ENCODE peak calls at places on chromosomes 4 and X, in nine cellular contexts. F is RWPE1, R is lower lobe of right lung, P is uterus, L is PC-9, N is upper lobe of left lung, X is stomach, I is heart right ventricle, C is pancreas. E is an unnamed sample.

GRCh38 chr4:67371563-67371962 is 173.7 kb downstream of the CENPC start:
- DNase-seq in F (no peak), R (no peak), P (no peak), L (no peak), N (no peak), X (no peak), I (no peak), C (no peak), E (no peak)

GRCh38 chrX:130172127-130172834 is 519 bp downstream of the RAB33A start:
- DNase-seq in F (no peak), R (no peak), P (no peak), L (no peak), N (no peak), X (no peak), I (no peak), C (no peak), E (no peak)

GRCh38 chr4:139951051-139951450 is 202.9 kb downstream of the MAML3 start:
- DNase-seq in F (no peak), R (no peak), P (no peak), L (no peak), N (no peak), X (no peak), I (no peak), C (no peak), E (no peak)

GRCh38 chr4:125546272-125546671 is 231.5 kb downstream of the FAT4 start:
- DNase-seq in F (no peak), R (no peak), P (no peak), L (no peak), N (no peak), X (no peak), I (no peak), C (no peak), E (no peak)

GRCh38 chr4:4308800-4309441 is 18.9 kb downstream of the ZBTB49 start:
- DNase-seq in F (peak), R (no peak), P (no peak), L (no peak), N (no peak), X (no peak), I (no peak), C (no peak), E (no peak)

GRCh38 chr4:94897023-94897422 is 139.3 kb downstream of the BMPR1B start:
- DNase-seq in F (no peak), R (no peak), P (no peak), L (no peak), N (no peak), X (no peak), I (no peak), C (no peak), E (no peak)

GRCh38 chrX:644304-645023 is 13.9 kb downstream of the SHOX start:
- DNase-seq in F (no peak), R (no peak), P (no peak), L (no peak), N (no peak), X (no peak), I (no peak), C (no peak), E (no peak)

GRCh38 chrX:30880058-30880457 is 9.0 kb downstream of the TAB3 start:
- DNase-seq in F (no peak), R (no peak), P (no peak), L (no peak), N (no peak), X (no peak), I (no peak), C (no peak), E (no peak)

GRCh38 chr4:139530833-139531427 is 25.1 kb downstream of the SETD7 start:
- DNase-seq in F (peak), R (no peak), P (peak), L (no peak), N (peak), X (peak), I (no peak), C (peak), E (no peak)

GRCh38 chrX:13048265-13048664 is 3.8 kb upstream of the FAM9C start:
- DNase-seq in F (no peak), R (no peak), P (no peak), L (no peak), N (no peak), X (no peak), I (no peak), C (no peak), E (no peak)

GRCh38 chrX:139299309-139299708 is 231.2 kb upstream of the F9 start:
- DNase-seq in F (no peak), R (no peak), P (no peak), L (no peak), N (no peak), X (no peak), I (no peak), C (no peak), E (no peak)

GRCh38 chr4:114052227-114052626 is 72.8 kb upstream of the ARSJ start:
- DNase-seq in F (no peak), R (no peak), P (no peak), L (no peak), N (peak), X (no peak), I (no peak), C (no peak), E (no peak)

GRCh38 chr4:151489462-151490203 is 80.7 kb downstream of the FHIP1A start:
- DNase-seq in F (no peak), R (peak), P (no peak), L (peak), N (peak), X (no peak), I (no peak), C (no peak), E (no peak)

GRCh38 chrX:19893722-19894121 is 6.3 kb upstream of the SH3KBP1 start:
- DNase-seq in F (no peak), R (no peak), P (no peak), L (peak), N (no peak), X (no peak), I (no peak), C (no peak), E (no peak)

GRCh38 chrX:84118315-84118714 is 69.7 kb downstream of the RPS6KA6 start:
- DNase-seq in F (peak), R (no peak), P (no peak), L (peak), N (no peak), X (no peak), I (no peak), C (no peak), E (no peak)

GRCh38 chrX:41391606-41392005 is 55.5 kb upstream of the NYX start:
- DNase-seq in F (peak), R (peak), P (no peak), L (peak), N (peak), X (peak), I (no peak), C (no peak), E (no peak)

GRCh38 chrX:106000203-106000602 is 38.3 kb downstream of the SERPINA7 start:
- DNase-seq in F (no peak), R (no peak), P (no peak), L (no peak), N (no peak), X (no peak), I (no peak), C (no peak), E (no peak)

GRCh38 chr4:151668687-151669402 is 92.0 kb downstream of the GATB start:
- DNase-seq in F (no peak), R (no peak), P (no peak), L (no peak), N (no peak), X (no peak), I (no peak), C (no peak), E (no peak)

GRCh38 chr4:94165256-94165655 is 42.4 kb upstream of the SMARCAD1 start:
- DNase-seq in F (no peak), R (no peak), P (no peak), L (no peak), N (no peak), X (no peak), I (no peak), C (no peak), E (no peak)

DNA sequence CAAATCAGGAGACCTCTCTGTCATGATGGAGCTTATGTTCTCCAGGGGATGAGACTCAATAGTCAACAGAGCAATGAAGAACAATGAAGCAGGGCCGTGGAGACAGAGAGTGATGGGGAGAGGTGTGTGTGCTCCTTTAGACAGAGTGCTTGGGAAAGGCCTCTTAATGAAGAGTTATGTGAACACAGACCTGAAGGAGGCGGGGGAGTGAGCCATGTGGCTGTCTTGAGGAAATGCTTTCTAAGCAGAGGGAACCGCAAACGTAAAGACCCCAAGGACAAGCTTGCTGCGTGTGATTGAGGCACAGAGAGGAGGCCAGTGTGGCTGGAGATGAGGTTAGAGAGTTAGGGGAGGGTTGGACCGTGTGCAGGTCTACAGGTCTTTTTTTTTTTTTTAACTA is 53.1 kb downstream of the CHRNA9 start:
- DNase-seq in F (no peak), R (no peak), P (no peak), L (no peak), N (peak), X (no peak), I (no peak), C (no peak), E (no peak)
- TF ChIP-seq CTCF in F (no peak), R (no peak), P (no peak), L (no peak), N (no peak), X (no peak), I (no peak), C (no peak), E (no peak)

GRCh38 chrX:52263417-52263816 is 78.7 kb downstream of the MAGED4 start:
- DNase-seq in F (no peak), R (no peak), P (no peak), L (no peak), N (no peak), X (no peak), I (no peak), C (no peak), E (no peak)

GRCh38 chrX:52265713-52266112 is 81.0 kb downstream of the MAGED4 start:
- DNase-seq in F (no peak), R (no peak), P (no peak), L (no peak), N (no peak), X (no peak), I (no peak), C (no peak), E (no peak)

GRCh38 chrX:52261463-52262194 is 76.9 kb downstream of the MAGED4 start:
- DNase-seq in F (peak), R (peak), P (peak), L (peak), N (peak), X (peak), I (peak), C (peak), E (peak)

GRCh38 chrX:52262195-52262546 is 77.5 kb downstream of the MAGED4 start:
- DNase-seq in F (no peak), R (no peak), P (no peak), L (no peak), N (no peak), X (no peak), I (no peak), C (no peak), E (no peak)

DNA sequence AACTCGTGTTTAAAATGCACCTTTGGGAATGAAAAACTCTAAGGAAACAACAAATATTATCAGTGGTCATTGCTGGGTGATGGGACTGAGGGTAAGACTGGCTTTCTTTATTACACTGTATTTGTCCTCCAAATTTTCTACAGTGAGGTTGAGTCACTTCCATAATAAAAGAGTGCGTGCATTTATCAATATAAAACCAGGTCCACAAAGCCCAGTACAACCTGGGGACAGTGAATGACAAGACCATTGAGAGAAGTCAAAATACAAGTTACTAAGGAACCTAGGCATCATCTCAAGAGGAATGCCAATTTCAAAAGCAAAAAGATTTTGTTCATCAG is 76.4 kb downstream of the MAGED4 start:
- DNase-seq in F (no peak), R (no peak), P (no peak), L (no peak), N (no peak), X (no peak), I (no peak), C (no peak), E (no peak)
- H3K27ac ChIP-seq in F (peak), R (no peak), P (peak), L (no peak), N (no peak), X (no peak), I (peak), C (no peak), E (no peak)

GRCh38 chr4:26261400-26261799 is 59.4 kb upstream of the RBPJ start:
- DNase-seq in F (no peak), R (no peak), P (no peak), L (no peak), N (no peak), X (no peak), I (no peak), C (no peak), E (no peak)

GRCh38 chr4:26267087-26267486 is 53.7 kb upstream of the RBPJ start:
- DNase-seq in F (no peak), R (no peak), P (peak), L (no peak), N (no peak), X (peak), I (peak), C (peak), E (peak)

GRCh38 chr4:26260571-26260970 is 60.2 kb upstream of the RBPJ start:
- DNase-seq in F (no peak), R (no peak), P (no peak), L (no peak), N (no peak), X (no peak), I (no peak), C (no peak), E (no peak)

GRCh38 chr4:26264109-26264508 is 56.7 kb upstream of the RBPJ start:
- DNase-seq in F (no peak), R (no peak), P (no peak), L (no peak), N (no peak), X (no peak), I (no peak), C (no peak), E (no peak)

GRCh38 chr4:26263165-26263564 is 57.6 kb upstream of the RBPJ start:
- DNase-seq in F (peak), R (no peak), P (no peak), L (no peak), N (no peak), X (no peak), I (no peak), C (no peak), E (no peak)
- TF ChIP-seq CTCF in F (no peak), R (no peak), P (no peak), L (no peak), N (no peak), X (no peak), I (no peak), C (no peak), E (no peak)

GRCh38 chrX:149120459-149120858 is 384.6 kb downstream of the IDS start:
- DNase-seq in F (no peak), R (no peak), P (no peak), L (no peak), N (no peak), X (no peak), I (no peak), C (no peak), E (no peak)
- H3K27ac ChIP-seq in F (no peak), R (no peak), P (no peak), L (no peak), N (no peak), X (no peak), I (no peak), C (no peak), E (no peak)

DNA sequence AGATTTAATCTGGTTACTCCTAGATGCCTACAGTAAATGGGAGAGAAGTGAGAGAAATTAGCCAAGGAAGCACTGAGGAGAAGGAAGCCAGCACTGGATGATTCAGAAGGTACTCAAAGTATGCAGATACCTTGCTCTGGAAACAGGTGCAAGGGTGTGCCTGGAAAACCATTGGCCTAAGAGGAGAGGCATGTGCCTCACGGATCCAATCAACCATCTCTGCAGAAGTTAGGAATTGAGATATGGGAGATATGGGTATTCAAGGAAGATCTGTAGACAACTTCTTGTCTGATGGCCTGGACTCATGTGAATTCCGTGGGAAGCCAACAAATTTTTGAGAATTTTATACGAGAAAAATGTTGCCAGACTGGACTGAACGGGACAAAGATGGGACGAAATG is 4.7 kb downstream of the H2BW1 start:
- DNase-seq in F (no peak), R (no peak), P (no peak), L (no peak), N (no peak), X (no peak), I (no peak), C (no peak), E (no peak)
- TF ChIP-seq CTCF in F (no peak), R (no peak), P (no peak), L (no peak), N (no peak), X (no peak), I (no peak), C (no peak), E (no peak)

GRCh38 chr4:185278716-185279115 is 69.3 kb downstream of the SNX25 start:
- DNase-seq in F (no peak), R (no peak), P (no peak), L (no peak), N (no peak), X (no peak), I (no peak), C (no peak), E (no peak)

GRCh38 chr4:185280608-185281007 is 71.2 kb downstream of the SNX25 start:
- DNase-seq in F (no peak), R (no peak), P (no peak), L (no peak), N (no peak), X (no peak), I (no peak), C (no peak), E (no peak)

GRCh38 chr4:185275501-185275900 is 66.1 kb downstream of the SNX25 start:
- DNase-seq in F (no peak), R (no peak), P (no peak), L (no peak), N (no peak), X (no peak), I (no peak), C (no peak), E (no peak)

GRCh38 chr4:185272232-185272631 is 62.8 kb downstream of the SNX25 start:
- DNase-seq in F (no peak), R (no peak), P (no peak), L (no peak), N (no peak), X (no peak), I (no peak), C (no peak), E (no peak)

GRCh38 chr4:185276036-185276435 is 66.6 kb downstream of the SNX25 start:
- DNase-seq in F (peak), R (no peak), P (no peak), L (no peak), N (no peak), X (no peak), I (no peak), C (no peak), E (no peak)
- H3K27ac ChIP-seq in F (no peak), R (no peak), P (no peak), L (no peak), N (no peak), X (no peak), I (no peak), C (no peak), E (no peak)

DNA sequence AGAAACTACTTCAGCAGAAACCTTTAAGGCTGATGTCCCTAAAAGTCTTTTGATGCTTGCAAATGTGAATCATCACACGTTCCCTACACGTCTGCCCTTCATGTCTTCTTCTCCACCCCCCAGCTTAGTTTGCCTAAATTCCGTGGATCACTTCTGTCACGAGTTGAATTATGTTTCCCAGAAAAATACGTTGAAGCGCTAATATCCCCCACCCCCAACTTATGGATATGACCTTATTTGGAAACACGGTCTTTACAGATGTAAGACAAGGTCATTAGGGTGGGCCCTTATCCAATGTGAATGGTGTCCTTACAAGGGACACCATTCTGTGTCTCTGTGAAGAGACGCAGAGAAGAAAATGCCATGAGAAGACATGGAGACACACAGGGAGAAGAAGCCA is 2.1 kb upstream of the ZNF518B start:
- DNase-seq in F (no peak), R (no peak), P (no peak), L (no peak), N (no peak), X (no peak), I (no peak), C (no peak), E (no peak)
- TF ChIP-seq CTCF in F (no peak), R (no peak), P (no peak), L (no peak), N (no peak), X (no peak), I (no peak), C (no peak), E (no peak)